ENCODE peak calls at places on chromosomes 7 and 10, in nine cellular contexts. K, Q, H, S, A, F, W, X and O are unnamed samples.
A peak's percentile ranks its signal among the peaks of the same experiment; 100 is the strongest.

GRCh38 chr10:14416308-14416700 is 85.6 kb upstream of the FRMD4A start:
- DNase-seq in K (no peak), Q (no peak), H (no peak), S (no peak), A (no peak), F (peak; percentile 48), W (no peak), X (no peak), O (no peak)

GRCh38 chr10:88297103-88297502 is 286.0 kb downstream of the RNLS start:
- DNase-seq in K (no peak), Q (no peak), H (no peak), S (peak; percentile 73), A (no peak), F (no peak), W (no peak), X (no peak), O (no peak)

GRCh38 chr7:151736403-151736909 is 140.5 kb downstream of the PRKAG2 start:
- DNase-seq in K (no peak), Q (no peak), H (peak; percentile 59), S (no peak), A (peak; percentile 52), F (peak; percentile 67), W (peak; percentile 87), X (no peak), O (peak; percentile 63)

GRCh38 chr7:102424787-102425218 is 8.6 kb upstream of the ORAI2 start:
- DNase-seq in K (peak; percentile 87), Q (no peak), H (no peak), S (peak; percentile 38), A (no peak), F (no peak), W (no peak), X (peak; percentile 64), O (no peak)

GRCh38 chr7:139046143-139046542 is 10.3 kb upstream of the ZC3HAV1L start:
- DNase-seq in K (no peak), Q (no peak), H (no peak), S (no peak), A (no peak), F (no peak), W (no peak), X (no peak), O (no peak)

GRCh38 chr10:113496124-113496523 is 56.7 kb upstream of the HABP2 start:
- DNase-seq in K (no peak), Q (no peak), H (no peak), S (no peak), A (no peak), F (no peak), W (no peak), X (no peak), O (peak; percentile 92)

GRCh38 chr7:157165987-157166386 is 27.3 kb downstream of the UBE3C start:
- DNase-seq in K (no peak), Q (no peak), H (no peak), S (no peak), A (no peak), F (no peak), W (no peak), X (no peak), O (no peak)

GRCh38 chr7:27533777-27534176 is 128.9 kb downstream of the HIBADH start:
- DNase-seq in K (no peak), Q (no peak), H (no peak), S (no peak), A (no peak), F (no peak), W (no peak), X (no peak), O (no peak)

GRCh38 chr7:69631131-69631530 is 32.9 kb downstream of the AUTS2 start:
- DNase-seq in K (no peak), Q (no peak), H (no peak), S (no peak), A (no peak), F (no peak), W (no peak), X (no peak), O (no peak)

GRCh38 chr7:31767686-31768358 is 80.8 kb downstream of the PPP1R17 start:
- DNase-seq in K (no peak), Q (no peak), H (no peak), S (no peak), A (no peak), F (no peak), W (no peak), X (no peak), O (no peak)

GRCh38 chr7:137994091-137994688 is 7.7 kb downstream of the CREB3L2 start:
- DNase-seq in K (no peak), Q (no peak), H (no peak), S (no peak), A (no peak), F (no peak), W (no peak), X (no peak), O (no peak)

GRCh38 chr10:122516733-122517132 is 43.8 kb upstream of the DMBT1 start:
- DNase-seq in K (no peak), Q (no peak), H (no peak), S (no peak), A (no peak), F (no peak), W (no peak), X (no peak), O (no peak)

GRCh38 chr7:20172736-20173334 is 44.3 kb downstream of the MACC1 start:
- DNase-seq in K (no peak), Q (peak; percentile 64), H (no peak), S (peak; percentile 24), A (peak; percentile 60), F (peak; percentile 82), W (no peak), X (peak; percentile 40), O (peak; percentile 85)

GRCh38 chr7:148773344-148773743 is 74.6 kb downstream of the CUL1 start:
- DNase-seq in K (no peak), Q (no peak), H (no peak), S (peak; percentile 93), A (no peak), F (no peak), W (no peak), X (no peak), O (no peak)

GRCh38 chr7:70016044-70016770 is 417.9 kb downstream of the AUTS2 start:
- DNase-seq in K (no peak), Q (no peak), H (no peak), S (no peak), A (no peak), F (peak; percentile 44), W (peak; percentile 26), X (no peak), O (no peak)

GRCh38 chr7:36079446-36080025 is 73.5 kb upstream of the EEPD1 start:
- DNase-seq in K (no peak), Q (no peak), H (no peak), S (no peak), A (no peak), F (no peak), W (no peak), X (no peak), O (no peak)

GRCh38 chr10:124864421-124865193 is 63.0 kb downstream of the ABRAXAS2 start:
- DNase-seq in K (no peak), Q (no peak), H (peak; percentile 71), S (no peak), A (no peak), F (peak; percentile 35), W (no peak), X (no peak), O (no peak)
- H3K4me3 ChIP-seq in K (no peak overlapping the region), Q (no peak overlapping the region), H (no peak overlapping the region), S (no peak overlapping the region), A (no peak overlapping the region), F (no peak overlapping the region), W (no peak overlapping the region), X (no peak overlapping the region), O (no peak overlapping the region)

DNA sequence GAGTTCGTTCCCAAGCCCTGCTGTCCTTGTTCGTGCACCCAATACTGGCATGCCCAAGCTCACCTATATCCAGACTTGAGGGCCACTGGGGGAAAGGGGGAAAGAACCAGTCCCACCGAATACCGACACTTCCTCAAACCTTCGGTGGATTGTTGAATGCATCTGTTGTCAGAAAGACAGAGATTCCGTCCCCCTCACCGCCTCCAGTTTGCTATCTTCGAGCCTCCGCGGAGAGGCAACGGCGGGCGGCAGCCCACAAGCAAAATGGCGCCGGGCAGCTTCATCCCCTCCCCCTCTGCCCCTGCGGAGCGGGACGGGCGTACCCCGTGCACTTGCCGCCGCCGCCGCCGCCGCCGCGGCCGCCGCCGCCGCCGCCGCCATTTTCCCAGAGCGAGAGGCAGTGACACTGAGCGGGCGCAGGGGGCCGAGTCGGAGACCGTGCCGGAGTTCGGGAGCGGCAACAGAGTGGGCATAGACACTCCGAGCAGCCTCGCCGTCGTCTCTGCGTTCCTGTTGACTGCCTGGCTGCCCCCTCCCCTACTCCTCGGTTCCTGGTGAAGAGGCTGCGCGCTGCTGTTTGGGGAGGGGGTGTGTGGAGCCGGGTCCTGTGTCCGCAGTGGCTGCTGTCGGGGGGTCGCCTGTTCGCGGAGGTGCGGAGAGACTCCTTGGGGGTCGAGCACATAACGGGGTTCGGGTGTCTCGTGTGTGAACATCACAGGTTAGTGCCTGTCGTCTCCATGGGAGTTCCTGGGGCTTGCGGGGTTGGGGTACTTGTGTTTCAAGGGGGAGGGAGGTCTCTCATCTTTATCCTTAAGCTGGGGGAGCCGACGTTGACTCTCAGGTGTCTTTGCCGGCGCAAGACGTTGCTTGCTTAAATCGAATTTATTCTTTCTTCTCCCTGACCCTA is at the start of gene KMT2E:
- DNase-seq in K (peak; percentile 98), Q (peak; percentile 82), H (peak; percentile 90), S (peak; percentile 88), A (peak; percentile 87), F (peak; percentile 95), W (no peak), X (peak; percentile 83), O (peak; percentile 88)
- TF ChIP-seq CTCF in K (peak; percentile 24), Q (no peak), H (no peak), S (no peak), A (no peak), F (no peak), W (peak; percentile 24), X (peak; percentile 37), O (no peak)

DNA sequence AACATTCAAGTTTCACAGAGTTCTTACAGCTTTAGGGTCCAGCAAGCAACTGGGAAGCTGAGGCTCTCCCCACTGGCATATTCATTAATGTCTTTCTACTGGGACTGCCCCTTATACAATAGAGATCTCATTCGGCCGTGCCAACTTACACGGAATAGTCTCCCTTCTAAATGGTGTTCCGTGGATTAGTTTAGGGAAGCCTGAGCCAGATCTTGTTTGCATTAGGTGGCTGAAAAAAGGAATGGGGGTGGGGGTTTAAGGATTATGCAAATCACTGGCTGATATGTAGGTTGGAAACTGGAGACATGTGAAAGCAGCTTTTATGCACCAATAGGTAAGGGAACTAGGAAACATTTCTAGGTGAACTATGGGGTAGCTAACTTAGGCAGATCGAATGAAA is 218.3 kb downstream of the TRIL start:
- DNase-seq in K (no peak), Q (no peak), H (no peak), S (no peak), A (no peak), F (no peak), W (no peak), X (no peak), O (no peak)
- H3K4me3 ChIP-seq in K (no peak overlapping the region), Q (no peak overlapping the region), H (no peak overlapping the region), S (no peak overlapping the region), A (no peak overlapping the region), F (no peak overlapping the region), W (no peak overlapping the region), X (no peak overlapping the region), O (no peak overlapping the region)

DNA sequence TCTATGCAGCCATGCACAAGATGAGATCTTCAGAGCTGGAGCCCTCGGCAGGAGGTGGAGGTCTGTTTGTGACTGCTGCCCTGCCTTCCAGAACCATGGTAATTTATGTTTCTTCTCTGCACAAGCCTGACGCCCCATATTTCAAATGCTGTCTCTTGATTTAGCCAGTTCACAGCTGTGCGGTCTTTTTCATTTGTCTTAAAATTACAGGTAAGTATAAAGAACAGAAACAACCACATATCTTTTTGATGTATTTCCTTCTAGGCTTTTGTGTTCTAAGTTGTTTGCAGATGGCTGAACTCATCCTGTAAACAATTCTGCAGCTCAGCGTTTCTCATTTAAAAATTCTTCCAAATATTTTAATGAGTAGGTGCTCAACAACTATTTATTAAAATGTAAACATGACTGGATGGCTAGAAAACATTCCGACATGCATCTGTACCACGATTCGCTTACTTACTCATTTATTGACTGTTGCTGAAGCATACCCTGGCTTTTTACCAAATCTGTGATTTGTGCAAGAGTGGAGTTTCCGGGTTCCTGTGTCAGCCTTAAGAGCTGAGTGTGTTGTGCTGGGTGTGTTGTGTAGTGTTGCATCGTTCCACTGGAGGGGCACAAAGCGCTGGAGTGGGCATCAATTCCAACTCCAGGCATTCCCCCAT is 58.9 kb downstream of the PIP4K2A start:
- DNase-seq in K (no peak), Q (no peak), H (no peak), S (no peak), A (no peak), F (no peak), W (peak; percentile 44), X (no peak), O (no peak)
- TF ChIP-seq CTCF in K (no peak), Q (no peak), H (no peak), S (no peak), A (no peak), F (no peak), W (no peak), X (no peak), O (no peak)